ENCODE peak calls at places on chromosomes 1 and 21, in four cellular contexts. I is thoracic aorta, U is fibroblast of lung, V is left ventricle myocardium inferior. F is an unnamed sample.

GRCh38 chr1:172638885-172639831 is 19.7 kb upstream of the FASLG start:
- DNase-seq in V (no peak), I (no peak), U (peak; percentile 100), F (no peak)

GRCh38 chr1:164361927-164362326 is 197.1 kb upstream of the PBX1 start:
- DNase-seq in V (peak; percentile 43), U (no peak), I (no peak), F (no peak)

GRCh38 chr1:12324423-12324822 is 94.6 kb downstream of the VPS13D start:
- DNase-seq in U (no peak), I (no peak), V (no peak), F (no peak)

GRCh38 chr1:149962736-149963135 is 26.1 kb upstream of the MTMR11 start:
- DNase-seq in I (no peak), U (peak; percentile 74), V (no peak), F (no peak)

GRCh38 chr1:232386721-232387510 is 243.0 kb downstream of the SIPA1L2 start:
- DNase-seq in U (no peak), I (no peak), V (no peak), F (no peak)

GRCh38 chr1:39105061-39105840 is 79.1 kb downstream of the NDUFS5 start:
- DNase-seq in V (peak; percentile 85), I (no peak), U (peak; percentile 71), F (peak; percentile 76)

GRCh38 chr1:83815348-83815747 is 183.6 kb downstream of the TTLL7 start:
- DNase-seq in U (peak; percentile 21), I (no peak), V (no peak), F (no peak)

GRCh38 chr1:24928631-24929090 is 1.4 kb downstream of the RUNX3 start:
- DNase-seq in U (no peak), I (no peak), V (no peak), F (peak; percentile 67)

GRCh38 chr1:14815175-14815882 is 216.8 kb downstream of the KAZN start:
- DNase-seq in U (peak; percentile 69), I (no peak), V (no peak), F (no peak)

GRCh38 chr1:24699628-24700027 is 45.6 kb upstream of the CLIC4 start:
- DNase-seq in U (peak; percentile 49), I (no peak), V (no peak), F (no peak)

GRCh38 chr1:68013351-68013750 is 37.1 kb downstream of the DIRAS3 start:
- DNase-seq in U (no peak), I (no peak), V (no peak), F (no peak)

GRCh38 chr1:184982002-184982954 is 8.0 kb upstream of the NIBAN1 start:
- DNase-seq in I (peak; percentile 41), U (peak; percentile 59), V (peak; percentile 80), F (peak; percentile 91)

GRCh38 chr1:56551691-56552090 is 27.7 kb downstream of the PLPP3 start:
- DNase-seq in V (no peak), I (no peak), U (peak; percentile 60), F (no peak)

GRCh38 chr1:19083081-19083480 is 126.6 kb upstream of the IFFO2 start:
- DNase-seq in I (no peak), V (no peak), U (peak; percentile 90), F (no peak)

GRCh38 chr1:63674238-63674864 is 81.1 kb downstream of the PGM1 start:
- DNase-seq in U (peak; percentile 92), V (peak; percentile 67), I (peak; percentile 50), F (peak; percentile 60)

GRCh38 chr1:84598846-84599741 is 24.9 kb upstream of the CTBS start:
- DNase-seq in I (no peak), U (peak; percentile 95), V (no peak), F (no peak)

GRCh38 chr21:41973861-41974751 is 20.3 kb upstream of the C2CD2 start:
- DNase-seq in U (no peak), V (peak; percentile 59), I (no peak), F (peak; percentile 41)

GRCh38 chr1:64248065-64248464 is 44.6 kb downstream of the UBE2U start:
- DNase-seq in I (no peak), V (no peak), U (no peak), F (no peak)

GRCh38 chr1:223212441-223212840 is 69.4 kb upstream of the TLR5 start:
- DNase-seq in I (no peak), U (no peak), V (no peak), F (no peak)

GRCh38 chr1:7014640-7014930 is 229.3 kb downstream of the CAMTA1 start:
- DNase-seq in I (no peak), U (no peak), V (no peak), F (no peak)

GRCh38 chr1:77382361-77382760 is 100.5 kb downstream of the AK5 start:
- DNase-seq in U (peak; percentile 24), I (no peak), V (no peak), F (no peak)

GRCh38 chr1:241611063-241611462 is 29.1 kb downstream of the CHML start:
- DNase-seq in V (no peak), U (peak; percentile 61), I (no peak), F (no peak)

GRCh38 chr21:44931501-44932365 is 8.1 kb upstream of the SLX9 start:
- DNase-seq in U (no peak), I (no peak), V (peak; percentile 15), F (no peak)

GRCh38 chr1:35640380-35641232 is 720 bp downstream of the PSMB2 start:
- DNase-seq in V (no peak), U (no peak), I (no peak), F (no peak)

GRCh38 chr1:28322209-28322608 is 6.6 kb upstream of the MED18 start:
- DNase-seq in U (no peak), I (no peak), V (no peak), F (no peak)

GRCh38 chr1:161207173-161207572 is 5.0 kb downstream of the NDUFS2 start:
- DNase-seq in V (peak; percentile 52), I (no peak), U (no peak), F (no peak)

GRCh38 chr21:45108808-45109800 is 34.7 kb downstream of the ADARB1 start:
- DNase-seq in I (no peak), U (no peak), V (no peak), F (no peak)

DNA sequence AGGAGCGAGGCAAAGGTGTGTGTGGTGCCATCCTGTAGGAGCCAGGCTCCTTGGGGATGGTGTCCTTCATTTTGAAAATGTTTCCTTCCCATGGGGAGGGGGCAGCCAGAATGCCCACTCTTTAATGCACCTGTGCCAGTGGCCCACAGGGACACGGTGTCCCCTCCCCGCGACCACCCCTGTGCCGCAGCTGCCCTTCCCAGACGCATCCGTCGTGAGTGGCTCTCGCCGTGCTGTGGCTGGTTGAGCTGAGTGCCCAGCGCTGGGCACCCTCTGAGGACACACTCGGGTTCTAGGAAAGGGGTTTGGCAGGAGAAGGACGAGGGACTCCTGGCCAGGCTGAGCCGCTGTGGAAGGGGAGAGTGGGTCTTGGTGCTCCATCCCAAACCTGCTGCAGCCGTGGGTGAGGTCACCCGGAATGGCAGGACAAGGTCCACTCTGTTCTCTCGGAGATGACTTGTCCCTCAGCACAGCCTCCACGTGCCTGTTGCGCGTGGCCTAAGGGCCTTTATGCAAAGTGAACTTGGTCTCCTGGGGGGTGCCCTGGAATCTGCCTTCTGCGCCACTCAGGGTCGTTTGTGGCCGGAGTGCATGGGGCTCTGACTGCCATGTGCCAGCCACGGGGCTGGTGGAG is 74.3 kb downstream of the SKI start:
- DNase-seq in U (no peak), I (no peak), V (no peak), F (no peak)
- H3K4me1 ChIP-seq in U (peaks cover 19% of the 10 kb centered on the region), I (peaks cover 35% of the 10 kb centered on the region), V (peaks cover 70% of the 10 kb centered on the region), F (peaks cover 32% of the 10 kb centered on the region)

GRCh38 chr21:33171584-33172169 is 58.1 kb upstream of the IFNAR2 start:
- DNase-seq in I (no peak), V (no peak), U (no peak), F (no peak)
- H3K27ac ChIP-seq in I (no peak overlapping the region), V (no peak overlapping the region), U (no peak overlapping the region), F (no peak overlapping the region)

DNA sequence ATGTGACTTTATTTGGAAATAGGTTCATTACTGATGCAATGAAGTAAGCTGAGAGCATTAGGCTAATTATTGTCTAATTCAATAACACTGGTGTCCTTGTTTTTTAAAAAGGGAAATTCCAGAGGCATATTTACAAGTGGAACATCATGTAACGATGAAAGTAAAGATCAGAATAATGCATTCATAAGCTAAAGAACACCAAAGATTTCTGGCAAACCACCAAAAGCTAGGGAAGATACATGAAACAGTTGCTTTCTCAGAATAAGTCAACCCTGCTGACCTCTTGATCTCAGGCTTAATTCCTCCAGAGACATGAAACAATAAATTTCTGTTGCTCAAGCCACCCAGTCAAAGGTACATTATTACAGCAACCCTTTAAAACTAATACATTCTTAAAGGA is 20.3 kb upstream of the IFI16 start:
- DNase-seq in V (no peak), I (no peak), U (no peak), F (no peak)
- H3K9me3 ChIP-seq in V (peaks cover 12% of the 10 kb centered on the region), I (no peaks in the 10 kb centered on the region), U (no peaks in the 10 kb centered on the region), F (no peaks in the 10 kb centered on the region)

DNA sequence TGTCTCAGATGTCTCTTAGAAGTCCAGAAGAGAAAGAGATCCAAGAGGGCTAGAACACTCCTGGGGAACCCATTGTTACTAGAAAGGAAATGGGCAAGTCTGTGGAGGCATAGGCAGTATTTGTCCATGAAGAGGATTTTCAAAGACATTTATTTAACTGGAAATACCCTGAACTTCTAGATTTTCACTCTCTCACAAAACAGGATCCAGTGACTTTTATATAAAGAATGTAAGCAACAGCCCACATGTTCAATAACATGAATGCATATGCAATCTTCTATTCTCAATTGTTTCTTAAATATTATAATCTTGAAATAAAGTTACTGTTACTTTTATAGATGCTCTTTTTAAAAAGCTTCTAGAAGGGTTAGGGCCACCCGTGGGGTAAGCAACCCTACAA is 53.4 kb downstream of the TBX15 start:
- DNase-seq in I (no peak), V (no peak), U (no peak), F (no peak)
- H3K4me1 ChIP-seq in I (no peaks in the 10 kb centered on the region), V (no peaks in the 10 kb centered on the region), U (no peaks in the 10 kb centered on the region), F (no peaks in the 10 kb centered on the region)

DNA sequence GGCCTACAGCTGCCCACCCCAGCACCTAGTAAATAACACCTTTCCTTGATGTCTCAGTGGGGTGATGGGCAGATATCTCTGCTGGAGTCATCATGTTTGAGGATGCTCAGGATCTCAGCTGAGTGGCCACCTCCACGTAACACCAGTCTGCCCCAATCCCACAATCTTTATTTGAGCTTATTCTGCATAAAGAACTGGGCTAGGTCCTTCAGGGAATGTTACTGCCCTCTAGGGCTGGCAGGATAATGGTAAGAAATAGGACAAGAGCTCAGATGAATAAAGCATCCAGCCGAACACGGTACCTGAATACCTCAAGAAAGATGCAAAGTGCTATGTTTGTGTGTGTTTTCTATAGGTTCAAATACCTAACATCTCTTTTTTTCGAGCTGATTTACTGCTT is 33.7 kb downstream of the XCL1 start:
- DNase-seq in U (no peak), V (no peak), I (no peak), F (no peak)
- H3K27ac ChIP-seq in U (no peak overlapping the region), V (no peak overlapping the region), I (peak overlapping the region; percentile 84), F (no peak overlapping the region)

GRCh38 chr1:82538876-82539275 is 738.1 kb downstream of the ADGRL2 start:
- DNase-seq in U (peak; percentile 78), V (no peak), I (no peak), F (no peak)
- H3K9me3 ChIP-seq in U (no peaks in the 10 kb centered on the region), V (peaks cover 43% of the 10 kb centered on the region), I (no peaks in the 10 kb centered on the region), F (no peaks in the 10 kb centered on the region)

DNA sequence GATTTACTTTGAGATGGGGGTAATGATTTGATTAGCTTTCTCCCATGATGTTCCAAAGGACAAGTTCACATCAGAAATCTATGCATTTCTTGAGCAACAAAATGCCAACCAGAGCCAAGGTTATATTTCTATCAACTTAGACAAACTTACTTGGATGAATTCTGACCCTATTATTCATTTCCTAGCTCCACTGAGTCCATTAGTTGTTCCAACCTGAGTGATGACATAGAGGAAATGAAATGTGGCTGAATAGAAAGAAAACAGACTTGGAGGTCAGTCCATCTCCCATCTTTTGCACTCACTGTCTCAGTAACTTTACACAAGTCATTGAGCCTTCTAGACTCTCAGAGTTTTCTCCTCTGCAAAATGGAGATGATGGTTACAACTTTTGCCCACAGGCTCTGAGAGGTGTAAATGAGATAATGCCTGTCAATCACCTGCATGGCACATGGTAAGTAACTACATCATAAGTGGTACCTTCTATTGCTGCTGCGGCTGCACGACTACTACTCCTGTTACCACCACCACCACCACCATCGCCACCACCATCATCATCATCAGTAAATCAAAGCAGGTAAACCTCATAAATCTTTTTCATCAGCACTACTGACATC is 98.2 kb downstream of the PTPN14 start:
- DNase-seq in U (peak; percentile 83), V (no peak), I (no peak), F (no peak)
- H3K4me1 ChIP-seq in U (peaks cover 18% of the 10 kb centered on the region), V (peaks cover 46% of the 10 kb centered on the region), I (peaks cover 9% of the 10 kb centered on the region), F (no peaks in the 10 kb centered on the region)